ENCODE peak calls at places on chromosomes 2 and 18, in nine cellular contexts. D is NB4; L is NCI-H2081; A is Peyer's patch; X is fibroblast of gingiva; R is stimulated activated naive CD8-positive, alpha-beta T cell treated with anti-CD3 and anti-CD28 coated beads, Interleukin-15, Interleukin-2, amounts not matched to agents 100 U/mL and 50 U/mL, for 24 hours; J is effector memory CD8-positive, alpha-beta T cell; Y is stimulated activated naive CD4-positive, alpha-beta T cell; B is HEK293T. G is an unnamed sample.
A peak's percentile ranks its signal among the peaks of the same experiment; 100 is the strongest.

GRCh38 chr18:58934933-58935577 is 70.4 kb downstream of the ZNF532 start:
- DNase-seq in D (no peak), L (no peak), A (no peak), X (no peak), R (no peak), J (no peak), Y (no peak), B (no peak), G (no peak)

GRCh38 chr2:179410552-179411356 is 146.1 kb upstream of the SESTD1 start:
- DNase-seq in D (peak; percentile 63), L (peak; percentile 65), A (no peak), X (peak; percentile 60), R (peak; percentile 10), J (no peak), Y (no peak), B (peak; percentile 60), G (no peak)

GRCh38 chr2:30756051-30756719 is 51.1 kb downstream of the CAPN13 start:
- DNase-seq in D (peak; percentile 38), L (no peak), A (peak; percentile 20), X (no peak), R (no peak), J (no peak), Y (no peak), B (no peak), G (no peak)

GRCh38 chr2:64645014-64645418 is 8.7 kb downstream of the SERTAD2 start:
- DNase-seq in D (peak; percentile 94), L (peak; percentile 76), A (no peak), X (peak; percentile 58), R (peak; percentile 49), J (no peak), Y (peak; percentile 9), B (peak; percentile 72), G (no peak)

GRCh38 chr2:95174031-95174430 is 8.4 kb downstream of the ZNF2 start:
- DNase-seq in D (no peak), L (no peak), A (no peak), X (peak; percentile 20), R (no peak), J (no peak), Y (no peak), B (no peak), G (no peak)

GRCh38 chr2:72780483-72780882 is 45.4 kb downstream of the EXOC6B start:
- DNase-seq in D (peak; percentile 30), L (peak; percentile 34), A (no peak), X (peak; percentile 49), R (no peak), J (no peak), Y (no peak), B (no peak), G (no peak)

GRCh38 chr2:142179686-142180085 is 48.9 kb upstream of the LRP1B start:
- DNase-seq in D (no peak), L (no peak), A (no peak), X (no peak), R (no peak), J (no peak), Y (no peak), B (no peak), G (no peak)

GRCh38 chr2:239157766-239158165 is 243.1 kb downstream of the HDAC4 start:
- DNase-seq in D (no peak), L (peak; percentile 17), A (peak; percentile 82), X (no peak), R (no peak), J (no peak), Y (no peak), B (peak; percentile 48), G (no peak)

GRCh38 chr2:25939257-25939668 is 43.0 kb downstream of the KIF3C start:
- DNase-seq in D (no peak), L (no peak), A (peak; percentile 59), X (no peak), R (no peak), J (no peak), Y (no peak), B (no peak), G (no peak)

GRCh38 chr2:238133499-238134392 is 4.7 kb upstream of the KLHL30 start:
- DNase-seq in D (no peak), L (no peak), A (peak; percentile 29), X (no peak), R (no peak), J (no peak), Y (no peak), B (no peak), G (no peak)

GRCh38 chr2:236748801-236749200 is 179.2 kb downstream of the ACKR3 start:
- DNase-seq in D (peak; percentile 53), L (no peak), A (no peak), X (no peak), R (no peak), J (no peak), Y (no peak), B (no peak), G (no peak)

GRCh38 chr2:160253440-160254296 is 53.6 kb upstream of the ITGB6 start:
- DNase-seq in D (no peak), L (no peak), A (no peak), X (peak; percentile 34), R (no peak), J (no peak), Y (no peak), B (no peak), G (no peak)

GRCh38 chr2:207394203-207394741 is 135.5 kb upstream of the CREB1 start:
- DNase-seq in D (no peak), L (no peak), A (no peak), X (no peak), R (no peak), J (no peak), Y (no peak), B (no peak), G (no peak)

GRCh38 chr2:172065086-172065485 is 20.2 kb upstream of the DLX1 start:
- DNase-seq in D (no peak), L (no peak), A (no peak), X (peak; percentile 55), R (no peak), J (no peak), Y (no peak), B (no peak), G (no peak)

GRCh38 chr2:46308081-46308480 is 10.9 kb downstream of the EPAS1 start:
- DNase-seq in D (no peak), L (peak; percentile 32), A (no peak), X (no peak), R (no peak), J (no peak), Y (no peak), B (no peak), G (no peak)

GRCh38 chr2:23651187-23651983 is 266.4 kb downstream of the KLHL29 start:
- DNase-seq in D (peak; percentile 35), L (no peak), A (no peak), X (peak; percentile 36), R (no peak), J (no peak), Y (no peak), B (no peak), G (peak; percentile 8)

GRCh38 chr18:74976331-74976909 is 232.5 kb downstream of the PTGR3 start:
- DNase-seq in D (no peak), L (peak; percentile 95), A (no peak), X (no peak), R (no peak), J (no peak), Y (no peak), B (no peak), G (no peak)

GRCh38 chr2:164745012-164745797 is 96.4 kb downstream of the COBLL1 start:
- DNase-seq in D (no peak), L (no peak), A (no peak), X (no peak), R (no peak), J (no peak), Y (no peak), B (no peak), G (no peak)

GRCh38 chr2:168188011-168188410 is 59.4 kb downstream of the STK39 start:
- DNase-seq in D (no peak), L (no peak), A (no peak), X (no peak), R (no peak), J (no peak), Y (no peak), B (no peak), G (no peak)

GRCh38 chr18:48933578-48934399 is 17.0 kb downstream of the SMAD7 start:
- DNase-seq in D (no peak), L (no peak), A (no peak), X (no peak), R (no peak), J (no peak), Y (no peak), B (no peak), G (no peak)

GRCh38 chr2:119283873-119284331 is 60.3 kb downstream of the STEAP3 start:
- DNase-seq in D (peak; percentile 14), L (no peak), A (no peak), X (peak; percentile 91), R (no peak), J (no peak), Y (no peak), B (no peak), G (no peak)

GRCh38 chr2:65299246-65299645 is 71.6 kb downstream of the ACTR2 start:
- DNase-seq in D (peak; percentile 77), L (no peak), A (no peak), X (no peak), R (peak; percentile 82), J (no peak), Y (no peak), B (no peak), G (peak; percentile 82)

GRCh38 chr2:128491845-128492244 is 173.2 kb upstream of the HS6ST1 start:
- DNase-seq in D (no peak), L (no peak), A (no peak), X (no peak), R (no peak), J (no peak), Y (no peak), B (no peak), G (no peak)